ENCODE peak calls at places on chromosomes 16 and 17, in four cellular contexts. O is transverse colon; H is fibroblast of lung; Y is CD8-positive, alpha-beta memory T cell. E is an unnamed sample.

GRCh38 chr17:82876602-82877391 is 37.0 kb upstream of the ZNF750 start:
- DNase-seq in O (peak; percentile 78), Y (no peak), H (peak; percentile 83), E (no peak)

GRCh38 chr16:75105306-75106061 is 11.1 kb downstream of the LDHD start:
- DNase-seq in O (peak; percentile 62), H (peak; percentile 83), Y (no peak), E (no peak)

GRCh38 chr17:16477255-16477654 is 14.7 kb downstream of the LRRC75A start:
- DNase-seq in H (peak; percentile 89), Y (no peak), O (peak; percentile 37), E (no peak)

GRCh38 chr16:1397779-1398178 is 16.7 kb downstream of the UNKL start:
- DNase-seq in Y (no peak), H (no peak), O (no peak), E (no peak)

GRCh38 chr17:40071720-40072480 is 9.1 kb downstream of the THRA start:
- DNase-seq in O (peak; percentile 89), H (peak; percentile 62), Y (no peak), E (no peak)

GRCh38 chr17:72332367-72332766 is 211.5 kb downstream of the SOX9 start:
- DNase-seq in H (no peak), O (no peak), Y (no peak), E (no peak)

GRCh38 chr17:81097943-81098308 is 63.0 kb downstream of the BAIAP2 start:
- DNase-seq in H (no peak), Y (no peak), O (peak; percentile 39), E (no peak)

GRCh38 chr16:30095166-30096078 is 591 bp downstream of the YPEL3 start:
- DNase-seq in H (no peak), O (peak; percentile 38), Y (no peak), E (no peak)

GRCh38 chr16:51875834-51876725 is 670.9 kb downstream of the TOX3 start:
- DNase-seq in Y (no peak), O (no peak), H (no peak), E (no peak)

GRCh38 chr16:84545114-84545737 is 40.8 kb upstream of the MEAK7 start:
- DNase-seq in Y (no peak), O (no peak), H (no peak), E (no peak)

GRCh38 chr16:17364319-17365210 is 106.2 kb downstream of the XYLT1 start:
- DNase-seq in H (peak; percentile 86), O (no peak), Y (no peak), E (peak; percentile 69)

GRCh38 chr17:17712268-17712924 is 31.1 kb downstream of the RAI1 start:
- DNase-seq in H (peak; percentile 80), O (no peak), Y (no peak), E (no peak)

GRCh38 chr16:31351937-31352315 is 3.0 kb upstream of the ITGAX start:
- DNase-seq in O (no peak), H (no peak), Y (no peak), E (no peak)

GRCh38 chr16:53504161-53504663 is 1.2 kb upstream of the AKTIP start:
- DNase-seq in Y (no peak), O (peak; percentile 43), H (peak; percentile 50), E (peak; percentile 24)

GRCh38 chr16:74232831-74233465 is 63.7 kb upstream of the PSMD7 start:
- DNase-seq in H (no peak), Y (no peak), O (no peak), E (no peak)

GRCh38 chr17:50684612-50685333 is 22.9 kb downstream of the ANKRD40 start:
- DNase-seq in Y (no peak), H (no peak), O (peak; percentile 83), E (no peak)

GRCh38 chr17:63954402-63955063 is 18.2 kb downstream of the SCN4A start:
- DNase-seq in Y (peak; percentile 16), O (peak; percentile 34), H (no peak), E (peak; percentile 40)

GRCh38 chr17:82665226-82665625 is 17.0 kb upstream of the WDR45B start:
- DNase-seq in O (no peak), Y (no peak), H (no peak), E (no peak)

GRCh38 chr16:6335072-6335471 is 997.6 kb upstream of the RBFOX1 start:
- DNase-seq in Y (no peak), O (no peak), H (no peak), E (no peak)

GRCh38 chr16:36336-36984 is 16.9 kb downstream of the POLR3K start:
- DNase-seq in O (no peak), Y (no peak), H (no peak), E (no peak)

GRCh38 chr17:28216528-28216927 is 102.5 kb upstream of the TMEM97 start:
- DNase-seq in O (no peak), H (peak; percentile 33), Y (no peak), E (no peak)

GRCh38 chr16:8958344-8958808 is 5.3 kb downstream of the USP7 start:
- DNase-seq in H (peak; percentile 40), Y (no peak), O (peak; percentile 52), E (peak; percentile 18)

GRCh38 chr17:69434164-69434579 is 19.7 kb downstream of the MAP2K6 start:
- DNase-seq in Y (no peak), O (no peak), H (peak; percentile 81), E (no peak)

GRCh38 chr17:51921500-51921899 is 237.0 kb downstream of the CA10 start:
- DNase-seq in O (no peak), H (no peak), Y (no peak), E (no peak)

GRCh38 chr16:56600398-56600999 is 7.9 kb upstream of the MT2A start:
- DNase-seq in H (peak; percentile 63), O (no peak), Y (no peak), E (no peak)

GRCh38 chr16:86777098-86777946 is 199.0 kb downstream of the FOXL1 start:
- DNase-seq in Y (no peak), O (no peak), H (peak; percentile 82), E (no peak)

GRCh38 chr16:86909359-86910145 is 331.2 kb downstream of the FOXL1 start:
- DNase-seq in Y (no peak), O (no peak), H (no peak), E (no peak)

GRCh38 chr16:17283022-17283421 is 187.7 kb downstream of the XYLT1 start:
- DNase-seq in Y (no peak), H (no peak), O (no peak), E (no peak)

GRCh38 chr17:50266384-50267073 is 7.7 kb upstream of the TMEM92 start:
- DNase-seq in O (peak; percentile 39), H (peak; percentile 85), Y (no peak), E (no peak)

GRCh38 chr16:728890-729744 is 2.2 kb downstream of the HAGHL start:
- DNase-seq in Y (no peak), H (no peak), O (no peak), E (no peak)